ENCODE peak calls at places on chromosomes 1 and 21, in seven cellular contexts. E, M, B, Q, V, H and X are unnamed samples.

GRCh38 chr21:31520506-31521163 is 138.9 kb upstream of the SOD1 start:
- DNase-seq in H (no peak), E (no peak), V (no peak), M (no peak), B (no peak), Q (no peak), X (no peak)

GRCh38 chr1:172662464-172663109 is 3.7 kb downstream of the FASLG start:
- DNase-seq in E (peak; percentile 69), V (peak; percentile 82), B (peak; percentile 7), H (peak; percentile 41), M (no peak), Q (peak; percentile 7), X (peak; percentile 66)

GRCh38 chr1:240611619-240612490 is at the start of gene GREM2:
- DNase-seq in E (peak; percentile 62), B (no peak), Q (peak; percentile 19), M (peak; percentile 86), V (peak; percentile 37), H (peak; percentile 34), X (peak; percentile 32)

GRCh38 chr1:64469614-64469976 is 334 bp upstream of the CACHD1 start:
- DNase-seq in B (no peak), H (no peak), E (no peak), Q (peak; percentile 4), M (no peak), V (no peak), X (no peak)

GRCh38 chr1:189597083-189597482 is 880.6 kb downstream of the BRINP3 start:
- DNase-seq in H (peak; percentile 63), E (no peak), B (no peak), Q (no peak), V (no peak), M (no peak), X (no peak)

GRCh38 chr1:61050541-61051454 is 31.6 kb upstream of the NFIA start:
- DNase-seq in E (peak; percentile 59), H (peak; percentile 45), Q (peak; percentile 38), B (no peak), M (peak; percentile 72), V (no peak), X (no peak)

GRCh38 chr1:201016943-201017827 is 6.3 kb downstream of the KIF21B start:
- DNase-seq in Q (no peak), B (peak; percentile 57), V (no peak), E (no peak), H (no peak), M (no peak), X (no peak)

GRCh38 chr1:116356673-116357072 is 16.4 kb upstream of the ATP1A1 start:
- DNase-seq in M (no peak), Q (no peak), B (no peak), H (no peak), V (no peak), E (no peak), X (no peak)

GRCh38 chr1:31704261-31705079 is 653 bp upstream of the COL16A1 start:
- DNase-seq in E (peak; percentile 44), B (no peak), V (no peak), M (no peak), Q (peak; percentile 72), H (no peak), X (peak; percentile 56)

GRCh38 chr1:64328195-64328594 is 124.8 kb downstream of the UBE2U start:
- DNase-seq in Q (no peak), B (no peak), E (no peak), M (no peak), H (no peak), V (no peak), X (no peak)

GRCh38 chr1:180674603-180675530 is 43.0 kb downstream of the XPR1 start:
- DNase-seq in M (no peak), H (no peak), V (no peak), E (no peak), Q (no peak), B (no peak), X (no peak)

GRCh38 chr1:218462591-218462990 is 117.5 kb downstream of the TGFB2 start:
- DNase-seq in H (no peak), Q (no peak), V (no peak), B (no peak), E (no peak), M (no peak), X (no peak)

GRCh38 chr1:99723251-99723650 is 43.2 kb downstream of the FRRS1 start:
- DNase-seq in V (no peak), B (no peak), M (no peak), E (no peak), H (no peak), Q (no peak), X (no peak)

GRCh38 chr1:231893400-231894102 is 267.0 kb downstream of the DISC1 start:
- DNase-seq in M (no peak), Q (no peak), B (no peak), H (no peak), E (no peak), V (no peak), X (no peak)

GRCh38 chr1:162466797-162467196 is 30.8 kb upstream of the UHMK1 start:
- DNase-seq in E (no peak), Q (no peak), M (no peak), B (no peak), H (no peak), V (no peak), X (no peak)

GRCh38 chr1:154975409-154976205 is 1.1 kb downstream of the CKS1B start:
- DNase-seq in E (peak; percentile 81), V (peak; percentile 58), Q (peak; percentile 48), H (peak; percentile 69), B (peak; percentile 50), M (peak; percentile 44), X (peak; percentile 74)

GRCh38 chr1:205792946-205793673 is 17.8 kb upstream of the RAB29 start:
- DNase-seq in V (no peak), Q (no peak), B (no peak), E (no peak), M (no peak), H (no peak), X (no peak)

GRCh38 chr1:184866991-184867788 is 107.1 kb downstream of the NIBAN1 start:
- DNase-seq in M (no peak), H (no peak), Q (no peak), E (peak; percentile 41), B (no peak), V (peak; percentile 74), X (peak; percentile 58)

GRCh38 chr1:192632641-192633532 is 3.1 kb upstream of the RGS13 start:
- DNase-seq in B (peak; percentile 48), V (no peak), Q (no peak), H (no peak), E (no peak), M (no peak), X (no peak)

GRCh38 chr1:27994060-27994459 is 34.3 kb downstream of the XKR8 start:
- DNase-seq in E (no peak), Q (no peak), H (no peak), M (peak; percentile 85), B (no peak), V (no peak), X (no peak)
- H3K4me1 ChIP-seq in E (no peaks in the 10 kb centered on the region), Q (no peaks in the 10 kb centered on the region), H (peaks cover 6% of the 10 kb centered on the region), M (peaks cover 39% of the 10 kb centered on the region), B (no peaks in the 10 kb centered on the region), V (peaks cover 31% of the 10 kb centered on the region), X (no peaks in the 10 kb centered on the region)

DNA sequence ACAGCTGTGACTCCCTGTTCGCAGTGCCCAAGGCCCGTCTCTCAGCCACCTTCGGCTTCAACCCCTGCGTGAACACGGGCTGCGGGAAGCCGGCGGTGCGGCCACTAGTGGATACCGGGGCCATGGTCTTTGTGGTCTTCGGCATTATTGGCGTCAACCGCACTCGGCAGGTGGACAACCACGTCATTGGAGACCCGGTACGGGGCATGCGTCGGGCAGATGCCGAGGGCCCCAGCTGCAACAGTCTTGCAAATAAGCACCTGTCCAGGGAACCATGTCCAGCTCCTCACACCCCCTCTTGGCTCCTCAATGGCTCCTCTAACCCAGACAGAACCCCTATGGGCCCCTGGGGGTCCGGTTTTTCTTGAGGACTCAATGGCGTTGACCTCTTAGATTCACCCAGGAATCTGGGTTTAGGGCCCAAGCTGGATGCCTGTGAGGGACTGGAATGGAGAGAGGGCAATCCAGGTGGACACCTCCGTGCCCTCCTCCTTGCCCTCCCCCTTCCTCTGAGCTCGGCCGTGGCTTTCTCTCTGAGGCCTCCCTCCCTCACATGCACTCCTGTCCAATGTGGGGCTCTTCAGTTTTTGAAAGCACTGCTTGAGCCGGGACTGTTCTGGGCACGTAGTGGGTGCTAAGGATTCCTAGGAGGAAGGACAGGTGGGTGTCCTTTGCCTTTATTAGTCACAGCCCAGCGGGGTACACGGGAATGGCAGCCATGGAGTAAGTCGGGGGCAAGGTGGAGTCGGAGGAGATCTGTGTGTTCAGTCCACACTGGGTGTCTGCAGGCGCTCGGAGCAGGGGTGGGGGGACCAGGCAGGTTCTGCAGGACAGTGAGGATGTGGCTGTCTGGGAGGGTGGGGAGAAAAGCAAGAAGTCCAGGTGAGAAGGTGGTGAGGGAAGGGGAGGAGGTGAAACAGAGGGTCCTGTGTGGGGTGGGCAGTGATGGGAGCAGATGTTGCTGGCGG is 51.1 kb downstream of the DISP3 start:
- DNase-seq in M (no peak), B (no peak), Q (no peak), V (no peak), E (no peak), H (no peak), X (no peak)
- H3K36me3 ChIP-seq in M (no peaks in the 10 kb centered on the region), B (no peaks in the 10 kb centered on the region), Q (no peaks in the 10 kb centered on the region), V (no peaks in the 10 kb centered on the region), E (no peaks in the 10 kb centered on the region), H (no peaks in the 10 kb centered on the region), X (no peaks in the 10 kb centered on the region)

DNA sequence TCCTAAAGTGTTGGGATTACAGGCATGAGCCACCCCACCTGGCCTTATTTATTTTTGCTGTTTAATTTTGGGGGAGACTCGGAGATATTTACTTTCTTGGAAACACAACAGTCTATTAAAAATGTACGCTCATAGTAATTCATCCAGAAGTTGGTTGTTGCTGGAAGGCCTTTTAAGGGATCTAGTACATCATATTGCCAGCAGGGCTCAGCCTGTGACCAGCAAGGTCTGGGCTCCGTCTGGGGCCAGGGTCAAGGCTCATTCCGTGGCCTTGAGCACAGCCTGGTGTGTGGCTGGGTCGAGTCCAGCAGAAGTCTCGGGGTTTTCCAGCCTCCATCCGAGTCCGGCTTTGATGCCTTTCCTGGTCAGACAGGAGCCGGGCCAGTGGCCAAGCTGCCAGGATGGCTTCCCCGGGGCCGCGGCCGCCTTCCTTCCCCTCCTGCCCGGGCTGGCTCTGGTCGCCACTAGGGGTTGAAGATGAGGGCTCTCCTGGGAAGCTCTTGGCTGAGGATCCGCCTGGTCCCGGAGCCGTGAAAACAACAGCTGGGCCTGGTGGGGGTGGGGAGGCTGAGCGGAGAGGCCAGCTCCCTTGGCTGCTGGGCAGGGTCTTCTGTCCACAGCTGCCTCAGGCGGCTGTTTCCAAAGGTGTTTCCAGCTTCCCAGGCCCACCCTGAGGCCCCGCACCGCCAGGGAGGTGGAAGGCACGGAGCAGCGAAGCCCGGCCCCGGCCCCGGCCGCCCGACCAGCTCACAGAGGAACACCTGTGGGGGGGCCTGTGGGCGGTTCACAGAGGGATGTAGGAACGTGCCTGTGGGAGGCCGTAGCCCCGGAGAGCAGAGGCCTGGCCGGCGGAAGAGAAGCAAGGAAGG is 5.1 kb upstream of the VWA1 start:
- DNase-seq in M (peak; percentile 36), Q (peak; percentile 62), E (no peak), B (no peak), H (peak; percentile 63), V (no peak), X (no peak)
- H3K27ac ChIP-seq in M (peak overlapping the region; percentile 79), Q (peak overlapping the region; percentile 96), E (peak overlapping the region; percentile 96), B (no peak overlapping the region), H (peak overlapping the region; percentile 83), V (no peak overlapping the region), X (no peak overlapping the region)

GRCh38 chr1:111666828-111667227 is 47.2 kb downstream of the RAP1A start:
- DNase-seq in M (no peak), B (no peak), V (no peak), H (no peak), E (no peak), Q (no peak), X (peak; percentile 16)

GRCh38 chr1:111660204-111661150 is 40.9 kb downstream of the RAP1A start:
- DNase-seq in Q (no peak), H (no peak), B (no peak), V (no peak), E (no peak), M (no peak), X (peak; percentile 63)

GRCh38 chr1:111669268-111669667 is 49.7 kb downstream of the RAP1A start:
- DNase-seq in M (no peak), E (no peak), V (no peak), H (no peak), Q (no peak), B (no peak), X (no peak)

GRCh38 chr1:111665527-111665926 is 45.9 kb downstream of the RAP1A start:
- DNase-seq in V (no peak), E (no peak), B (no peak), H (no peak), Q (no peak), M (no peak), X (no peak)
- H3K4me1 ChIP-seq in V (peaks cover 86% of the 10 kb centered on the region), E (peaks cover 58% of the 10 kb centered on the region), B (peaks cover 2% of the 10 kb centered on the region), H (peaks cover 27% of the 10 kb centered on the region), Q (no peaks in the 10 kb centered on the region), M (peaks cover 20% of the 10 kb centered on the region), X (no peaks in the 10 kb centered on the region)